ENCODE peak calls at places on chromosomes 1 and 21, in eight cellular contexts. K is lower leg skin; X is RCC 7860; T is NCI-H1092; R is endothelial cell; W is nucleus accumbens; C is activated CD4-positive, alpha-beta T cell treated with anti-CD3 and anti-CD28 coated beads, Interleukin-2, amount 50 U/mL, for 48 hours; N is fibroblast of the conjunctiva. D is an unnamed sample.

GRCh38 chr1:147892216-147892615 is 10.4 kb upstream of the GJA8 start:
- DNase-seq in K (no peak), X (no peak), T (no peak), R (no peak), W (no peak), C (no peak), N (no peak), D (no peak)

GRCh38 chr1:188343914-188344313 is 1515.2 kb downstream of the PLA2G4A start:
- DNase-seq in K (no peak), X (no peak), T (no peak), R (no peak), W (no peak), C (no peak), N (no peak), D (no peak)

GRCh38 chr1:116508984-116509980 is 61.5 kb downstream of the CD58 start:
- DNase-seq in K (no peak), X (peak; percentile 93), T (no peak), R (no peak), W (no peak), C (peak; percentile 51), N (peak; percentile 78), D (peak; percentile 83)

GRCh38 chr1:178645826-178646200 is 79.2 kb upstream of the RALGPS2 start:
- DNase-seq in K (no peak), X (no peak), T (no peak), R (no peak), W (no peak), C (no peak), N (no peak), D (peak; percentile 55)

GRCh38 chr1:30414086-30414850 is 309.1 kb downstream of the MATN1 start:
- DNase-seq in K (peak; percentile 60), X (no peak), T (no peak), R (no peak), W (no peak), C (no peak), N (no peak), D (no peak)

GRCh38 chr1:205144751-205145150 is 23.0 kb upstream of the RBBP5 start:
- DNase-seq in K (no peak), X (peak; percentile 69), T (no peak), R (no peak), W (no peak), C (no peak), N (peak; percentile 18), D (peak; percentile 62)

GRCh38 chr1:115714572-115715141 is 53.9 kb downstream of the CASQ2 start:
- DNase-seq in K (no peak), X (peak; percentile 59), T (no peak), R (no peak), W (no peak), C (no peak), N (no peak), D (no peak)

GRCh38 chr1:62981434-62981833 is 197.5 kb downstream of the ATG4C start:
- DNase-seq in K (no peak), X (no peak), T (no peak), R (no peak), W (no peak), C (no peak), N (no peak), D (no peak)

GRCh38 chr1:228337711-228338520 is 68.7 kb downstream of the TRIM11 start:
- DNase-seq in K (peak; percentile 48), X (no peak), T (no peak), R (no peak), W (no peak), C (no peak), N (no peak), D (no peak)

GRCh38 chr1:85357817-85358216 is 81.4 kb upstream of the BCL10 start:
- DNase-seq in K (no peak), X (no peak), T (no peak), R (no peak), W (no peak), C (no peak), N (no peak), D (no peak)

GRCh38 chr1:54153548-54154439 is 994 bp upstream of the CDCP2 start:
- DNase-seq in K (peak; percentile 93), X (peak; percentile 14), T (no peak), R (no peak), W (no peak), C (no peak), N (peak; percentile 33), D (peak; percentile 75)

GRCh38 chr1:234628099-234628498 is 18.1 kb upstream of the IRF2BP2 start:
- DNase-seq in K (no peak), X (peak; percentile 62), T (no peak), R (no peak), W (no peak), C (no peak), N (no peak), D (peak; percentile 58)

GRCh38 chr1:169451425-169451824 is 24.2 kb upstream of the CCDC181 start:
- DNase-seq in K (no peak), X (no peak), T (no peak), R (no peak), W (no peak), C (no peak), N (no peak), D (no peak)

GRCh38 chr1:8394456-8395321 is 76.8 kb downstream of the SLC45A1 start:
- DNase-seq in K (no peak), X (peak; percentile 33), T (no peak), R (no peak), W (no peak), C (peak; percentile 50), N (no peak), D (peak; percentile 82)

GRCh38 chr1:39919545-39919944 is 17.8 kb upstream of the MYCL start:
- DNase-seq in K (no peak), X (peak; percentile 57), T (no peak), R (peak; percentile 44), W (peak; percentile 20), C (peak; percentile 46), N (peak; percentile 22), D (peak; percentile 29)

GRCh38 chr1:9004731-9005708 is 21.2 kb downstream of the SLC2A7 start:
- DNase-seq in K (peak; percentile 94), X (peak; percentile 59), T (peak; percentile 57), R (peak; percentile 93), W (peak; percentile 50), C (peak; percentile 90), N (peak; percentile 80), D (peak; percentile 83)

GRCh38 chr1:20233394-20233793 is 47.1 kb upstream of the PLA2G2C start:
- DNase-seq in K (no peak), X (peak; percentile 9), T (peak; percentile 4), R (no peak), W (no peak), C (no peak), N (peak; percentile 5), D (no peak)

GRCh38 chr1:112508242-112509004 is at the start of gene WNT2B:
- DNase-seq in K (no peak), X (no peak), T (no peak), R (no peak), W (peak; percentile 22), C (peak; percentile 48), N (no peak), D (no peak)

GRCh38 chr1:54777431-54777830 is 13.1 kb upstream of the PARS2 start:
- DNase-seq in K (no peak), X (no peak), T (no peak), R (no peak), W (no peak), C (no peak), N (no peak), D (no peak)

GRCh38 chr1:185110145-185110544 is 46.6 kb downstream of the TRMT1L start:
- DNase-seq in K (no peak), X (no peak), T (no peak), R (no peak), W (no peak), C (no peak), N (no peak), D (no peak)

GRCh38 chr1:43550598-43551246 is 20.0 kb downstream of the PTPRF start:
- DNase-seq in K (no peak), X (no peak), T (no peak), R (no peak), W (no peak), C (no peak), N (no peak), D (no peak)

GRCh38 chr21:41559658-41560599 is 52.0 kb upstream of the TMPRSS2 start:
- DNase-seq in K (no peak), X (peak; percentile 70), T (no peak), R (no peak), W (no peak), C (no peak), N (no peak), D (no peak)

GRCh38 chr1:230170610-230171009 is 103.6 kb downstream of the GALNT2 start:
- DNase-seq in K (no peak), X (no peak), T (no peak), R (no peak), W (no peak), C (no peak), N (no peak), D (no peak)

GRCh38 chr1:99527078-99527477 is 118.8 kb upstream of the PALMD start:
- DNase-seq in K (no peak), X (no peak), T (no peak), R (no peak), W (no peak), C (no peak), N (no peak), D (no peak)

GRCh38 chr21:44617071-44617501 is 5.2 kb downstream of the KRTAP10-8 start:
- DNase-seq in K (no peak), X (no peak), T (no peak), R (no peak), W (no peak), C (no peak), N (no peak), D (no peak)

GRCh38 chr1:110012100-110012499 is 22.3 kb upstream of the STRIP1 start:
- DNase-seq in K (no peak), X (no peak), T (no peak), R (no peak), W (no peak), C (no peak), N (no peak), D (no peak)

GRCh38 chr1:82388679-82389078 is 587.9 kb downstream of the ADGRL2 start:
- DNase-seq in K (no peak), X (peak; percentile 21), T (peak; percentile 19), R (no peak), W (no peak), C (no peak), N (no peak), D (no peak)

GRCh38 chr1:8822383-8823294 is 5.2 kb upstream of the RERE start:
- DNase-seq in K (peak; percentile 79), X (peak; percentile 91), T (peak; percentile 80), R (no peak), W (no peak), C (no peak), N (peak; percentile 77), D (peak; percentile 93)

GRCh38 chr1:44672254-44672955 is 1.9 kb downstream of the TMEM53 start:
- DNase-seq in K (no peak), X (peak; percentile 69), T (no peak), R (peak; percentile 65), W (no peak), C (no peak), N (no peak), D (no peak)